ENCODE peak calls at places on chromosomes 7 and 10, in four cellular contexts. T, Y, M and S are unnamed samples.

GRCh38 chr7:55127622-55128081 is 108.8 kb downstream of the EGFR start:
- DNase-seq in M (no peak), Y (no peak), T (no peak), S (no peak)

GRCh38 chr7:1912472-1913289 is 242.6 kb downstream of the ELFN1 start:
- DNase-seq in T (no peak), Y (no peak), M (peak; percentile 85), S (no peak)

GRCh38 chr7:128400566-128400965 is 9.2 kb downstream of the IMPDH1 start:
- DNase-seq in M (no peak), Y (no peak), T (no peak), S (no peak)

GRCh38 chr7:121113288-121113687 is 124.8 kb downstream of the CPED1 start:
- DNase-seq in M (peak; percentile 24), T (no peak), Y (no peak), S (no peak)

GRCh38 chr10:27383595-27384542 is 120.2 kb upstream of the RAB18 start:
- DNase-seq in Y (no peak), T (no peak), M (no peak), S (no peak)

GRCh38 chr7:72538147-72538546 is 126.0 kb upstream of the CALN1 start:
- DNase-seq in Y (no peak), T (no peak), M (no peak), S (no peak)

GRCh38 chr7:18638594-18639452 is 143.3 kb downstream of the HDAC9 start:
- DNase-seq in M (peak; percentile 66), Y (no peak), T (no peak), S (no peak)

GRCh38 chr7:124790645-124791044 is 25.1 kb upstream of the GPR37 start:
- DNase-seq in T (no peak), M (no peak), Y (no peak), S (no peak)

GRCh38 chr10:62501547-62501946 is 127.4 kb downstream of the ZNF365 start:
- DNase-seq in Y (no peak), M (peak; percentile 8), T (no peak), S (no peak)

GRCh38 chr10:126905776-126906703 is 812 bp downstream of the DOCK1 start:
- DNase-seq in T (no peak), M (peak; percentile 81), Y (no peak), S (no peak)

GRCh38 chr10:51103818-51104217 is 29.5 kb downstream of the PRKG1 start:
- DNase-seq in M (no peak), T (no peak), Y (no peak), S (no peak)

GRCh38 chr7:36286241-36286640 is 103.4 kb upstream of the ANLN start:
- DNase-seq in T (peak; percentile 17), Y (peak; percentile 71), M (no peak), S (no peak)

GRCh38 chr7:93117327-93117726 is 452 bp downstream of the SAMD9 start:
- DNase-seq in T (no peak), Y (peak; percentile 45), M (no peak), S (no peak)

GRCh38 chr10:11663763-11664555 is 52.5 kb upstream of the USP6NL start:
- DNase-seq in T (no peak), M (no peak), Y (peak; percentile 69), S (no peak)

GRCh38 chr7:71017602-71018001 is 114.3 kb upstream of the GALNT17 start:
- DNase-seq in T (no peak), Y (no peak), M (no peak), S (no peak)

GRCh38 chr10:62632071-62632809 is 172.3 kb upstream of the ADO start:
- DNase-seq in T (no peak), M (no peak), Y (peak; percentile 76), S (no peak)

GRCh38 chr7:159070422-159071148 is 74.1 kb downstream of the VIPR2 start:
- DNase-seq in T (peak; percentile 9), M (no peak), Y (no peak), S (no peak)

GRCh38 chr7:18505870-18506460 is 10.4 kb downstream of the HDAC9 start:
- DNase-seq in T (no peak), Y (no peak), M (peak; percentile 55), S (no peak)

GRCh38 chr7:73768661-73769480 is 1.2 kb downstream of the CLDN3 start:
- DNase-seq in T (no peak), Y (no peak), M (no peak), S (no peak)

GRCh38 chr10:126437661-126438406 is 49.6 kb upstream of the ADAM12 start:
- DNase-seq in T (no peak), M (no peak), Y (no peak), S (no peak)

GRCh38 chr10:50260791-50261281 is 9.5 kb upstream of the ASAH2 start:
- DNase-seq in M (peak; percentile 11), Y (peak; percentile 45), T (no peak), S (no peak)

GRCh38 chr7:111199643-111200042 is 108.7 kb downstream of the LRRN3 start:
- DNase-seq in T (no peak), M (no peak), Y (no peak), S (no peak)

GRCh38 chr7:50210706-50211115 is 93.8 kb upstream of the IKZF1 start:
- DNase-seq in T (no peak), M (no peak), Y (no peak), S (no peak)

GRCh38 chr10:29895436-29895835 is 163.9 kb downstream of the JCAD start:
- DNase-seq in T (no peak), M (peak; percentile 87), Y (no peak), S (peak; percentile 1)

GRCh38 chr7:143410523-143411004 is 1.9 kb upstream of the EPHA1 start:
- DNase-seq in Y (no peak), T (no peak), M (peak; percentile 71), S (peak; percentile 3)